ENCODE peak calls at places on chromosomes 1 and 21, in nine cellular contexts. P is tibial nerve, R is AG10803, O is fibroblast of pulmonary artery, L is astrocyte of the spinal cord, S is mesothelial cell of epicardium, U is A549, I is HFF-Myc, Q is GM12865. Y is an unnamed sample.

GRCh38 chr1:20685739-20686138 is 24.6 kb upstream of the DDOST start:
- DNase-seq in U (no peak), P (no peak), I (no peak), L (no peak), S (no peak), Q (no peak), O (no peak), R (no peak), Y (no peak)

GRCh38 chr1:200558866-200559459 is 61.6 kb downstream of the KIF14 start:
- DNase-seq in I (peak), Q (peak), R (peak), P (no peak), L (peak), S (no peak), O (peak), U (peak), Y (no peak)

GRCh38 chr21:32141009-32141357 is 137.9 kb downstream of the MIS18A start:
- DNase-seq in I (peak), O (no peak), P (no peak), U (no peak), R (peak), Q (no peak), L (no peak), S (no peak), Y (no peak)

GRCh38 chr1:232249834-232250233 is 380.1 kb downstream of the SIPA1L2 start:
- DNase-seq in S (no peak), U (no peak), R (no peak), O (no peak), L (no peak), I (no peak), Q (no peak), P (no peak), Y (peak)

GRCh38 chr1:207925210-207925609 is 14.3 kb upstream of the CD34 start:
- DNase-seq in S (no peak), R (peak), O (peak), U (no peak), Q (no peak), L (peak), I (no peak), P (peak), Y (no peak)

GRCh38 chr1:151362308-151363155 is 10.0 kb downstream of the SELENBP1 start:
- DNase-seq in R (no peak), P (no peak), U (peak), S (no peak), Q (no peak), I (no peak), L (no peak), O (no peak), Y (no peak)

GRCh38 chr1:77978293-77978968 is 441 bp downstream of the FUBP1 start:
- DNase-seq in L (peak), O (peak), R (peak), Q (peak), P (no peak), I (peak), S (peak), U (peak), Y (peak)

GRCh38 chr1:47192458-47193384 is 2.9 kb upstream of the PDZK1IP1 start:
- DNase-seq in P (peak), I (peak), Q (peak), R (peak), S (peak), L (peak), U (peak), O (peak), Y (peak)

GRCh38 chr1:91603409-91603808 is 102.8 kb downstream of the CDC7 start:
- DNase-seq in I (no peak), U (no peak), L (no peak), P (no peak), S (no peak), O (no peak), R (no peak), Q (peak), Y (no peak)

GRCh38 chr1:2014726-2015382 is 4.3 kb upstream of the GABRD start:
- DNase-seq in R (no peak), O (no peak), I (no peak), P (no peak), S (no peak), U (no peak), L (no peak), Q (no peak), Y (no peak)

GRCh38 chr1:80624682-80625081 is 1176.1 kb upstream of the ADGRL2 start:
- DNase-seq in U (no peak), S (no peak), L (no peak), P (no peak), I (no peak), O (no peak), R (no peak), Q (no peak), Y (no peak)

GRCh38 chr1:23728997-23729390 is 14.3 kb upstream of the ELOA start:
- DNase-seq in L (no peak), R (no peak), O (no peak), S (no peak), Q (no peak), U (no peak), P (no peak), I (no peak), Y (no peak)

DNA sequence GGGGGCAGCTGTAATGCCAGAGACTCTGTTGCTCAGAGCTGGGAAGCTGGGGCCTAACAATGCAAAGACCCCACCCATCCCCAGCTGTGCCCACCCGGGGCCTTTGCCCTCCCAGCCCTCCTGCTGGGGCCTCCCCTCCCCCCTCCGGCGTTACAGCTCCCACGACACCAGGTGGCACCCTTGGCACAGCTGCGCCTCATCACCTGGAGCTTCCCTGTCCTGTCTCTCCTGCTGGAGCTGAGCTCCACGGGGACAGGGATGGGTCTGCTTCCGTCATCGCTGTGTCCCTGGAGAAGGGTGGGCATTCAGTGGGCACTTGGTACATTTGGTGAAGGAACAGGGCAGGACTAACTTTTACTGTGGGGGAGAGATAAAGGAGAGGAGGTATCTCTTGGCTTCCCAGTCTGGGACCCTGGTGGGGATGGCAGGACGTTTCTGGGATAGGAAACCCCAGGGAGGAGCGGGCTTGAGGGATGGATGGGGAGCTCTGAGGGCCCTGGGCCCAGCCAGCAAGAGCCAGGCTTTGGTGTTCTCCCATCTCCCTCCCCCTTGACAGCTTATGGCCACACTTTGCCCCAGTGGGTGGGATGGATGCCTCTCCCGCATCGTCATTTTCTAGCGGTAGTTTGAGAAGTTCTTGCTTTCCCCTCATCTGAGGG is 453.2 kb downstream of the PTPRU start:
- DNase-seq in R (no peak), I (no peak), P (no peak), Q (no peak), U (no peak), L (no peak), O (no peak), S (peak), Y (no peak)
- TF ChIP-seq CTCF in R (no peak), I (no peak), P (no peak), Q (no peak), U (no peak), L (peak), O (no peak), S (no peak), Y (no peak)

GRCh38 chr1:216961516-216961915 is 238.3 kb upstream of the ESRRG start:
- DNase-seq in U (no peak), S (no peak), Q (no peak), P (no peak), L (no peak), O (no peak), R (no peak), I (no peak), Y (no peak)
- TF ChIP-seq CTCF in U (no peak), S (no peak), Q (no peak), P (no peak), L (no peak), O (no peak), R (no peak), I (no peak), Y (no peak)

GRCh38 chr1:147892216-147892615 is 10.4 kb upstream of the GJA8 start:
- DNase-seq in S (no peak), I (no peak), L (no peak), R (no peak), Q (peak), U (peak), O (peak), P (no peak), Y (no peak)
- TF ChIP-seq CTCF in S (no peak), I (no peak), L (no peak), R (no peak), Q (no peak), U (no peak), O (no peak), P (no peak), Y (no peak)

DNA sequence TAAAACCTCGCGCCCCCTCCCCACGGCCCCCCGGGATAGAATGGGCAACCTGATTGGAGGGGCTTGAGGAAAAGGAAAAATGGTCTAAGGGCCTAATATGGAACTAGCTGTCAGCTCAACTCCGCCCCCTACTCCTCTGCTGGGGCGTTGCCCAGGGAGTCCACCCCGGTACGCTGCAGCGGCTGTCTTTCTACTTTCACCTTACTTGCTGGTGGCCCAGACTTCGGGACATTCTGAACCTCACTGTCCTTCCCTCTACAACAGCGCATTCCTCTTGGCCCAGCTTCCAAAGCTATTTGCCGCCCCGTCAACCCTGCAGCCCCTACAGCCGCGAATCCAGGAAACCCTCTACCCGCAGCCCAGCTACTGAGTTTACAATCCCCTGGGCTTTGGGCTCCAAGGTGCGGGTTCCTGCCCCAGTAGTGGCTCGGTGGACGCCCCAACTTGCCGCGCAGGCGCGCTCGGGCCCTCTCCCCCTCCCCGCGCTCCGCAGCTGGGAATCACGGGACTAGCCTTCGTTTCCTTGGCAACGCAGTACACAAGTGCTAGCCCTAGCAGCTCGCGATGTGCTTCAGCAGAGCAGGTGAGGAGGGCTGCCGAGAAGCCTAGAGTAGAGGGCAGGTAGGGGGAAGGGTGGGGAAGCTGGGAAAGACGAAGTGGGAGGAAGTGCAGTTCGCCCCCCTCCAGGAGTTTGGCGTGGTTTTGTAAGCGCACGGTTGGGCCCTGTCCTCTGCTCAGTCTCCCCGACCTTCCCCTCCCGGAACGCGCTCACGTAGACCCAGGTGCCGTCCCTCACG is 55.6 kb downstream of the CHIA start:
- DNase-seq in I (peak), P (peak), S (peak), U (peak), R (peak), Q (peak), O (peak), L (peak), Y (peak)
- TF ChIP-seq CTCF in I (no peak), P (no peak), S (no peak), U (no peak), R (peak), Q (peak), O (no peak), L (no peak), Y (no peak)

GRCh38 chr1:18323259-18323658 is 157.5 kb upstream of the KLHDC7A start:
- DNase-seq in P (no peak), Q (peak), U (no peak), O (no peak), S (no peak), I (no peak), R (no peak), L (no peak), Y (no peak)

GRCh38 chr1:18326171-18326950 is 154.4 kb upstream of the KLHDC7A start:
- DNase-seq in U (no peak), P (no peak), O (no peak), L (no peak), S (no peak), I (no peak), R (peak), Q (no peak), Y (no peak)

GRCh38 chr1:18322353-18323032 is 158.2 kb upstream of the KLHDC7A start:
- DNase-seq in O (no peak), L (no peak), S (no peak), U (no peak), R (no peak), P (no peak), I (no peak), Q (peak), Y (no peak)

GRCh38 chr1:18325151-18325550 is 155.6 kb upstream of the KLHDC7A start:
- DNase-seq in I (no peak), O (no peak), Q (no peak), P (no peak), R (no peak), S (no peak), U (no peak), L (no peak), Y (no peak)

GRCh38 chr1:18324246-18324645 is 156.5 kb upstream of the KLHDC7A start:
- DNase-seq in U (no peak), O (no peak), P (no peak), Q (no peak), R (no peak), L (no peak), S (no peak), I (no peak), Y (no peak)
- TF ChIP-seq CTCF in U (no peak), O (no peak), P (no peak), Q (peak), R (no peak), L (no peak), S (peak), I (peak), Y (no peak)

DNA sequence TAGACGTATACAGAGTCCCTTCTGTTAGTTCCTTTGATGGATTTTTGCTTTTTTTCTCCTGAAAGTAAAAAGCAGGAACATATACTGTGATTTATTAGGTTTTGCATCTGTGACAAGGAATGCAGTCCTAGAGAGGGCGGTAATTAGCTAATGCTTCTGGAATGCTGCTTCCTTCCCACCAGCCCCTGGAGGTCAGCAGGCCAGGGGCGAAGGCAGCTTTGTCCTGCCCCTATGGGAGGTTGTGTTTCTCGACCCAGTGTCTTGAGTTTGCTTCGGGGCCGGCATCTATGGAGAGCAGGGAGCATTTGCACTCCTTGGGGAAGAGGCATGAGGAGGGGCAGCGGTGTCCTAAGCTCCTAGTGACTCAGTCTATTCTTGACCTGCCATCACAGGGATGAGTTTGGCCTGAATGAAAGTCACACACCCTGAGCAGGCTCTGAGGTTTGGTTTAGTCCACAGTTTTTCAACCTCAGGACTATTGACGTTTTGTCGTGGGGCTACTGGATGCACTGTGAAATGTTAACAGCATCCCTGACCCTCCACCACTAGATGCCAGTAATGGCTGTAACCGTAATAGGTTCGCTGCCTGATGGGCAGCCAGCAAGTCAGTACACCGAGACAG is 85.0 kb upstream of the KCNJ15 start:
- DNase-seq in L (peak), I (peak), S (no peak), U (peak), R (peak), Q (no peak), O (peak), P (no peak), Y (no peak)
- TF ChIP-seq CTCF in L (peak), I (peak), S (no peak), U (no peak), R (peak), Q (peak), O (no peak), P (no peak), Y (no peak)